ENCODE peak calls at places on chromosomes 6 and 20, in eight cellular contexts. K is keratinocyte, A is NT2/D1, C is HCT116, B is neural progenitor cell, Y is astrocyte, Z is fibroblast of lung, T is kidney. O is an unnamed sample.

GRCh38 chr6:129645371-129646139 is 64.4 kb downstream of the ARHGAP18 start:
- DNase-seq in K (no peak), A (no peak), C (peak; percentile 65), B (no peak), Y (no peak), Z (peak; percentile 66), T (no peak), O (no peak)

GRCh38 chr6:87879144-87879861 is 168.3 kb upstream of the SPACA1 start:
- DNase-seq in K (no peak), A (no peak), C (no peak), B (no peak), Y (no peak), Z (no peak), T (no peak), O (no peak)

GRCh38 chr6:25178336-25178735 is 100.8 kb upstream of the CARMIL1 start:
- DNase-seq in K (no peak), A (no peak), C (no peak), B (no peak), Y (no peak), Z (no peak), T (no peak), O (no peak)

GRCh38 chr6:119346450-119346849 is 3.1 kb downstream of the MAN1A1 start:
- DNase-seq in K (no peak), A (no peak), C (no peak), B (no peak), Y (no peak), Z (no peak), T (no peak), O (no peak)

GRCh38 chr6:12296255-12296573 is 6.1 kb downstream of the EDN1 start:
- DNase-seq in K (no peak), A (no peak), C (no peak), B (no peak), Y (peak; percentile 84), Z (peak; percentile 53), T (no peak), O (peak; percentile 30)

GRCh38 chr6:111717621-111718020 is 111.9 kb upstream of the TRAF3IP2 start:
- DNase-seq in K (no peak), A (no peak), C (no peak), B (no peak), Y (no peak), Z (no peak), T (no peak), O (no peak)

GRCh38 chr6:121647905-121648304 is 212.5 kb downstream of the GJA1 start:
- DNase-seq in K (no peak), A (no peak), C (no peak), B (no peak), Y (peak; percentile 86), Z (peak; percentile 50), T (no peak), O (peak; percentile 16)

GRCh38 chr6:44265003-44265842 is at the start of gene NFKBIE:
- DNase-seq in K (no peak), A (peak; percentile 58), C (peak; percentile 68), B (peak; percentile 96), Y (peak; percentile 83), Z (peak; percentile 84), T (peak; percentile 99), O (peak; percentile 96)

GRCh38 chr6:169723200-169723909 is 945 bp downstream of the PHF10 start:
- DNase-seq in K (no peak), A (no peak), C (no peak), B (peak; percentile 81), Y (peak; percentile 73), Z (peak; percentile 66), T (peak; percentile 93), O (peak; percentile 78)

GRCh38 chr6:137043710-137044365 is 927 bp downstream of the IL20RA start:
- DNase-seq in K (no peak), A (no peak), C (no peak), B (peak; percentile 62), Y (peak; percentile 37), Z (peak; percentile 61), T (no peak), O (no peak)

GRCh38 chr20:44211177-44212039 is 837 bp upstream of the OSER1 start:
- DNase-seq in K (no peak), A (no peak), C (no peak), B (peak; percentile 26), Y (no peak), Z (peak; percentile 47), T (no peak), O (peak; percentile 39)

GRCh38 chr6:119921491-119922010 is 572.0 kb upstream of the MAN1A1 start:
- DNase-seq in K (no peak), A (no peak), C (no peak), B (no peak), Y (no peak), Z (no peak), T (no peak), O (no peak)

GRCh38 chr20:47501117-47501482 is 587 bp upstream of the NCOA3 start:
- DNase-seq in K (no peak), A (no peak), C (no peak), B (no peak), Y (no peak), Z (peak; percentile 42), T (no peak), O (peak; percentile 39)

GRCh38 chr6:19921821-19922220 is 84.7 kb downstream of the ID4 start:
- DNase-seq in K (no peak), A (no peak), C (no peak), B (peak; percentile 19), Y (no peak), Z (no peak), T (no peak), O (no peak)

GRCh38 chr6:122400121-122400450 is 634 bp downstream of the HSF2 start:
- DNase-seq in K (no peak), A (no peak), C (no peak), B (no peak), Y (peak; percentile 1), Z (peak; percentile 8), T (no peak), O (peak; percentile 6)

GRCh38 chr6:110714143-110714542 is 101.1 kb downstream of the CDK19 start:
- DNase-seq in K (no peak), A (no peak), C (no peak), B (no peak), Y (no peak), Z (peak; percentile 82), T (no peak), O (no peak)

DNA sequence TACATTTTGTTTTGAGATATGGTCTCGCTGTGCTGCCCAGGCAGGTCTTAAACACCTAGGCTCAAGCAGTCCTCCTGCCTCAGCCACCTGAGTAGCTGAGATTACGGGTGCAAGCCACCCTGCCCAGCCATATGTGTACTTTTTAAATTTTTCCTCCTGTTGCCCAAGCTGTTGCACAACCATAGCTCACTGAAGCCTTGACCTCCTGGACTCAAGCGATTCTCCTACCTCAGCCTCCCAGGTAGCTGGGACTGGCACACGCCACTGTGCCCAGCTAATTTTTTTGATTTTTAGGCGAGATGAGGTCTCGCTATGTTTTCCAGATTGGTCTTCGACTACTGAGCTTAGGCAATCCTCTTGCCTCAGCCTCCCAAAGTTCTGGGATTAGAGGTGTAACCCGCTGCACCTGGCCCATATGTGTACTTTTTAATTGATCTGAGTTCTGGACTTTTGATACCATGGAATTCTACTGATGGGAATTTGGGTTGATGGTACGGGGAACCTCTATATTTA is 44.9 kb downstream of the ITCH start:
- DNase-seq in K (no peak), A (no peak), C (no peak), B (no peak), Y (no peak), Z (no peak), T (no peak), O (peak; percentile 14)
- H3K9ac ChIP-seq in K (no peak overlapping the region), A (no peak overlapping the region), C (no peak overlapping the region), B (no peak overlapping the region), Y (no peak overlapping the region), Z (no peak overlapping the region), T (no peak overlapping the region), O (no peak overlapping the region)

GRCh38 chr20:13223731-13224130 is 2.7 kb downstream of the ISM1 start:
- DNase-seq in K (no peak), A (no peak), C (no peak), B (no peak), Y (no peak), Z (no peak), T (no peak), O (no peak)

GRCh38 chr20:13220857-13221297 is at the start of gene ISM1:
- DNase-seq in K (no peak), A (no peak), C (no peak), B (peak; percentile 60), Y (no peak), Z (no peak), T (peak; percentile 82), O (peak; percentile 20)

GRCh38 chr20:13221673-13222318 is 722 bp downstream of the ISM1 start:
- DNase-seq in K (no peak), A (peak; percentile 42), C (peak; percentile 13), B (peak; percentile 92), Y (peak; percentile 42), Z (peak; percentile 61), T (peak; percentile 84), O (peak; percentile 63)

GRCh38 chr20:13221313-13221672 is 219 bp downstream of the ISM1 start:
- DNase-seq in K (no peak), A (no peak), C (no peak), B (no peak), Y (no peak), Z (no peak), T (no peak), O (no peak)

GRCh38 chr20:13222319-13222716 is 1.2 kb downstream of the ISM1 start:
- DNase-seq in K (no peak), A (no peak), C (no peak), B (peak; percentile 10), Y (no peak), Z (no peak), T (no peak), O (no peak)
- H3K9ac ChIP-seq in K (peak overlapping the region; percentile 58), A (peak overlapping the region; percentile 32), C (no peak overlapping the region), B (no peak overlapping the region), Y (no peak overlapping the region), Z (no peak overlapping the region), T (no peak overlapping the region), O (no peak overlapping the region)

GRCh38 chr6:39530201-39530759 is 194.9 kb downstream of the KIF6 start:
- DNase-seq in K (no peak), A (peak; percentile 15), C (no peak), B (no peak), Y (peak; percentile 55), Z (peak; percentile 31), T (no peak), O (peak; percentile 96)
- H3K9ac ChIP-seq in K (no peak overlapping the region), A (no peak overlapping the region), C (no peak overlapping the region), B (no peak overlapping the region), Y (no peak overlapping the region), Z (no peak overlapping the region), T (no peak overlapping the region), O (no peak overlapping the region)

DNA sequence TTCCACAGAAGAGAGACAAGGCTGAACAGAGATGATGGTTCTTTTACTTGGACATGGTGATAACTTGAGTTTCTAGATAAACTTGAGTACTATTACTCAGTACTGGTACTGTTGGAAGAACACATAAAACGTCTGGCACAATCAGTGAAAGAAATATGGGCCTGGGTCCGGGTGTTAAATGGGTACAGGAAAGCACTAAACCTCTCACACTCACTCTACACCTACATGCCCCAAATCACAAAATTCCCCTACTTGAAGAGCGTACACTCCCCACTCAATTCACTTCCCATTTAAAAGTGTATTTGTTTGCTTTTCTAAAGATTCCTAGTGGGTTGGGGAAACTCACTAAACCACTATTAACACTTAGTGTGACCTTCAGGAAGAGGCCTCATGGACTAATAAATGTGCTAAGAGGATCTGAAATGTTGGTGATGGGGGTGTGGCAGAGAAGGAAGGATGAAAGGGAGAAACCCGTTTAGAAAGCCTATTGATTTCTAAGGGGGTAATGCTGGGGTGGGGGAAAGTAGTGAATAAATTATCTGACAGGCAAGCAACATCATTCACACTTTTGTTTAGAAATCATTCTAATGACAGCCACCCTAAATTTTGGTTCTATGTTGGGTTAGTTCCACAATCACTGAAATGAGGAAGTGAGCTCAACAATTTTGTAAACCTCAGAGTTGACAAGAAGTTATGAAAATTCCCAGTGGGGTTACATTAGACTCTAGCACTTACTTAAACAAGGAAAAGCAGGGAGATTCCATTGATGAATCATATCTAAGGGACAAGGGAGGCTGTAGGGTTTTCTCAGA is 222.6 kb upstream of the MARCKS start:
- DNase-seq in K (no peak), A (no peak), C (no peak), B (no peak), Y (peak; percentile 79), Z (peak; percentile 51), T (no peak), O (peak; percentile 12)
- H3K9ac ChIP-seq in K (peak overlapping the region; percentile 5), A (no peak overlapping the region), C (no peak overlapping the region), B (no peak overlapping the region), Y (no peak overlapping the region), Z (no peak overlapping the region), T (no peak overlapping the region), O (no peak overlapping the region)